ENCODE peak calls at places on chromosomes 4 and X, in nine cellular contexts. One of them, this sample, is unnamed.

GRCh38 chrX:109974906-109975655 is 27.8 kb upstream of the TMEM164 start:
- DNase-seq in H1: no peak
- DNase-seq in body of pancreas: no peak
- DNase-seq in tibial nerve: no peak
- DNase-seq in lower leg skin: no peak
- DNase-seq in IMR-90: no peak
- DNase-seq in K562: peak
- DNase-seq in HCT116: no peak
- DNase-seq in ovary: no peak
- DNase-seq in this sample: no peak

GRCh38 chr4:40046311-40046980 is 10.2 kb upstream of the N4BP2 start:
- DNase-seq in HCT116: no peak
- DNase-seq in ovary: no peak
- DNase-seq in K562: peak
- DNase-seq in tibial nerve: no peak
- DNase-seq in body of pancreas: peak
- DNase-seq in lower leg skin: no peak
- DNase-seq in IMR-90: peak
- DNase-seq in H1: no peak
- DNase-seq in this sample: no peak

GRCh38 chr4:142264961-142265360 is 581.1 kb downstream of the INPP4B start:
- DNase-seq in K562: no peak
- DNase-seq in ovary: no peak
- DNase-seq in body of pancreas: peak
- DNase-seq in tibial nerve: no peak
- DNase-seq in H1: no peak
- DNase-seq in IMR-90: peak
- DNase-seq in lower leg skin: no peak
- DNase-seq in HCT116: no peak
- DNase-seq in this sample: no peak

GRCh38 chr4:75714681-75715080 is 9.7 kb upstream of the USO1 start:
- DNase-seq in K562: no peak
- DNase-seq in HCT116: no peak
- DNase-seq in IMR-90: no peak
- DNase-seq in body of pancreas: no peak
- DNase-seq in ovary: no peak
- DNase-seq in tibial nerve: no peak
- DNase-seq in lower leg skin: no peak
- DNase-seq in H1: peak
- DNase-seq in this sample: no peak

GRCh38 chrX:40543661-40544328 is 37.0 kb upstream of the ATP6AP2 start:
- DNase-seq in H1: no peak
- DNase-seq in lower leg skin: peak
- DNase-seq in IMR-90: peak
- DNase-seq in ovary: no peak
- DNase-seq in HCT116: peak
- DNase-seq in tibial nerve: no peak
- DNase-seq in body of pancreas: peak
- DNase-seq in K562: peak
- DNase-seq in this sample: no peak

GRCh38 chr4:168309781-168310180 is 8.8 kb downstream of the DDX60 start:
- DNase-seq in tibial nerve: no peak
- DNase-seq in HCT116: no peak
- DNase-seq in body of pancreas: peak
- DNase-seq in H1: no peak
- DNase-seq in IMR-90: peak
- DNase-seq in ovary: no peak
- DNase-seq in K562: no peak
- DNase-seq in lower leg skin: no peak
- DNase-seq in this sample: no peak

GRCh38 chr4:159023741-159024140 is 79.1 kb upstream of the RAPGEF2 start:
- DNase-seq in HCT116: no peak
- DNase-seq in IMR-90: no peak
- DNase-seq in ovary: no peak
- DNase-seq in H1: no peak
- DNase-seq in tibial nerve: no peak
- DNase-seq in K562: no peak
- DNase-seq in lower leg skin: no peak
- DNase-seq in body of pancreas: no peak
- DNase-seq in this sample: no peak

GRCh38 chrX:8815460-8816065 is 14.4 kb upstream of the FAM9A start:
- DNase-seq in lower leg skin: peak
- DNase-seq in HCT116: peak
- DNase-seq in tibial nerve: no peak
- DNase-seq in H1: no peak
- DNase-seq in K562: peak
- DNase-seq in body of pancreas: peak
- DNase-seq in ovary: no peak
- DNase-seq in IMR-90: peak
- DNase-seq in this sample: peak

GRCh38 chrX:30183554-30183953 is 31.8 kb upstream of the MAGEB2 start:
- DNase-seq in IMR-90: peak
- DNase-seq in H1: no peak
- DNase-seq in body of pancreas: no peak
- DNase-seq in lower leg skin: no peak
- DNase-seq in ovary: no peak
- DNase-seq in HCT116: no peak
- DNase-seq in tibial nerve: no peak
- DNase-seq in K562: no peak
- DNase-seq in this sample: no peak

GRCh38 chrX:9141496-9141895 is 107.6 kb upstream of the FAM9B start:
- DNase-seq in K562: no peak
- DNase-seq in ovary: no peak
- DNase-seq in body of pancreas: no peak
- DNase-seq in IMR-90: peak
- DNase-seq in lower leg skin: no peak
- DNase-seq in H1: no peak
- DNase-seq in HCT116: no peak
- DNase-seq in tibial nerve: no peak
- DNase-seq in this sample: no peak

GRCh38 chr4:186144596-186145569 is 40.4 kb downstream of the FAM149A start:
- DNase-seq in ovary: peak
- DNase-seq in HCT116: no peak
- DNase-seq in tibial nerve: no peak
- DNase-seq in lower leg skin: peak
- DNase-seq in H1: peak
- DNase-seq in body of pancreas: peak
- DNase-seq in IMR-90: peak
- DNase-seq in K562: peak
- DNase-seq in this sample: peak

GRCh38 chr4:48813984-48814383 is 16.9 kb upstream of the OCIAD1 start:
- DNase-seq in tibial nerve: no peak
- DNase-seq in HCT116: no peak
- DNase-seq in body of pancreas: no peak
- DNase-seq in ovary: no peak
- DNase-seq in K562: no peak
- DNase-seq in H1: no peak
- DNase-seq in lower leg skin: no peak
- DNase-seq in IMR-90: no peak
- DNase-seq in this sample: no peak

GRCh38 chr4:55080174-55080865 is 45.1 kb downstream of the KDR start:
- DNase-seq in ovary: no peak
- DNase-seq in tibial nerve: no peak
- DNase-seq in H1: no peak
- DNase-seq in IMR-90: no peak
- DNase-seq in body of pancreas: no peak
- DNase-seq in lower leg skin: peak
- DNase-seq in HCT116: no peak
- DNase-seq in K562: no peak
- DNase-seq in this sample: no peak

GRCh38 chrX:2894885-2895292 is 34.2 kb downstream of the ARSD start:
- DNase-seq in lower leg skin: no peak
- DNase-seq in K562: peak
- DNase-seq in H1: no peak
- DNase-seq in IMR-90: peak
- DNase-seq in HCT116: no peak
- DNase-seq in ovary: no peak
- DNase-seq in body of pancreas: peak
- DNase-seq in tibial nerve: no peak
- DNase-seq in this sample: no peak

GRCh38 chrX:75781618-75782017 is 3.4 kb downstream of the MAGEE2 start:
- DNase-seq in body of pancreas: no peak
- DNase-seq in HCT116: no peak
- DNase-seq in tibial nerve: no peak
- DNase-seq in K562: no peak
- DNase-seq in H1: no peak
- DNase-seq in lower leg skin: no peak
- DNase-seq in ovary: peak
- DNase-seq in IMR-90: no peak
- DNase-seq in this sample: no peak

GRCh38 chr4:88219099-88219498 is 60.7 kb upstream of the ABCG2 start:
- DNase-seq in IMR-90: peak
- DNase-seq in ovary: no peak
- DNase-seq in tibial nerve: no peak
- DNase-seq in K562: peak
- DNase-seq in body of pancreas: peak
- DNase-seq in lower leg skin: no peak
- DNase-seq in H1: no peak
- DNase-seq in HCT116: peak
- DNase-seq in this sample: no peak

GRCh38 chr4:81565137-81565870 is 93.6 kb upstream of the RASGEF1B start:
- DNase-seq in K562: peak
- DNase-seq in IMR-90: no peak
- DNase-seq in H1: no peak
- DNase-seq in body of pancreas: peak
- DNase-seq in lower leg skin: peak
- DNase-seq in ovary: peak
- DNase-seq in tibial nerve: peak
- DNase-seq in HCT116: no peak
- DNase-seq in this sample: no peak

GRCh38 chrX:119272882-119273806 is 37.1 kb downstream of the PGRMC1 start:
- DNase-seq in tibial nerve: no peak
- DNase-seq in lower leg skin: no peak
- DNase-seq in ovary: peak
- DNase-seq in body of pancreas: peak
- DNase-seq in IMR-90: peak
- DNase-seq in HCT116: no peak
- DNase-seq in K562: no peak
- DNase-seq in H1: peak
- DNase-seq in this sample: no peak

GRCh38 chr4:112247021-112247420 is 15.4 kb downstream of the AP1AR start:
- DNase-seq in K562: no peak
- DNase-seq in ovary: no peak
- DNase-seq in lower leg skin: no peak
- DNase-seq in HCT116: no peak
- DNase-seq in tibial nerve: no peak
- DNase-seq in H1: no peak
- DNase-seq in body of pancreas: no peak
- DNase-seq in IMR-90: no peak
- DNase-seq in this sample: no peak
- TF ChIP-seq POLR2A in K562: no peak
- TF ChIP-seq POLR2A in ovary: no peak
- TF ChIP-seq POLR2A in lower leg skin: no peak
- TF ChIP-seq POLR2A in HCT116: no peak
- TF ChIP-seq POLR2A in tibial nerve: no peak
- TF ChIP-seq POLR2A in H1: no peak
- TF ChIP-seq POLR2A in body of pancreas: no peak
- TF ChIP-seq POLR2A in IMR-90: no peak
- TF ChIP-seq POLR2A in this sample: no peak

GRCh38 chrX:116111497-116111896 is 59.0 kb upstream of the AGTR2 start:
- DNase-seq in IMR-90: no peak
- DNase-seq in K562: no peak
- DNase-seq in HCT116: no peak
- DNase-seq in body of pancreas: no peak
- DNase-seq in ovary: no peak
- DNase-seq in H1: no peak
- DNase-seq in lower leg skin: no peak
- DNase-seq in tibial nerve: no peak
- DNase-seq in this sample: no peak
- TF ChIP-seq POLR2A in IMR-90: no peak
- TF ChIP-seq POLR2A in K562: no peak
- TF ChIP-seq POLR2A in HCT116: no peak
- TF ChIP-seq POLR2A in body of pancreas: no peak
- TF ChIP-seq POLR2A in ovary: no peak
- TF ChIP-seq POLR2A in H1: no peak
- TF ChIP-seq POLR2A in lower leg skin: no peak
- TF ChIP-seq POLR2A in tibial nerve: no peak
- TF ChIP-seq POLR2A in this sample: no peak

DNA sequence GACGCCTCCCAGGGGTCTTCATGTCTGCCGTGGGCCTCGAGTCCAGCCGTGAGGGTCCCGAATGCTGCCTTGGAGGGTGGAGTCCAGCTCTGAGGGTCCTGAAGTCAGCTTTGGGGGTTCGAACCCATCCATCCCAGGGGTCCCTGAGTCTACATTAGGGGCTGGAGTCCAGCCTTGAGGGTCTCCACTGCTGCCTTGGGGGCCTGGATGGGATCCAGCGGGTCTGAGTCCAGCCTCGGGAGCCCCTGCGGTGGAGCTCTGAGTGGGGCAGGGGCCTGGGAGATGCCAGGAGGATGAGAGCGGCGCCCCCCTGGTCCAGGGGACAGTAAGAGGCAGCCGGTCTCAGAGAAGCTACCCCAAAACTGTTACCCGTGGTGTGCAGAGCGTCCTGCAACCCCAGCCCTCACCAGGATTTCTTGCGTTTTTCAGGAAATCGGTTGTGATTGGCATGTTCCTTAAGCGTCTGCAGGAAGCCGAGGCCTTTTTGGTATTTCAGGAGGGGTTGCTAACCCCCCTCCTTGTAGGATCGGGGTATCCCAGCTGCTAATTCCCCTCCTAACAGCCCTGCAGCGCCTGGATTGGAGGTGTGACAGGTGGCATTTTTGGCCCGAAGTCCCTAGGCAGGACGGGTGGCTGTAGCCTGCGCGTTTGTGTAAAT is 1.7 kb upstream of the GTPBP6 start:
- DNase-seq in body of pancreas: peak
- DNase-seq in lower leg skin: no peak
- DNase-seq in tibial nerve: no peak
- DNase-seq in K562: peak
- DNase-seq in HCT116: no peak
- DNase-seq in IMR-90: peak
- DNase-seq in ovary: peak
- DNase-seq in H1: no peak
- DNase-seq in this sample: no peak
- TF ChIP-seq POLR2A in body of pancreas: no peak
- TF ChIP-seq POLR2A in lower leg skin: no peak
- TF ChIP-seq POLR2A in tibial nerve: no peak
- TF ChIP-seq POLR2A in K562: no peak
- TF ChIP-seq POLR2A in HCT116: no peak
- TF ChIP-seq POLR2A in IMR-90: no peak
- TF ChIP-seq POLR2A in ovary: no peak
- TF ChIP-seq POLR2A in H1: no peak
- TF ChIP-seq POLR2A in this sample: no peak

DNA sequence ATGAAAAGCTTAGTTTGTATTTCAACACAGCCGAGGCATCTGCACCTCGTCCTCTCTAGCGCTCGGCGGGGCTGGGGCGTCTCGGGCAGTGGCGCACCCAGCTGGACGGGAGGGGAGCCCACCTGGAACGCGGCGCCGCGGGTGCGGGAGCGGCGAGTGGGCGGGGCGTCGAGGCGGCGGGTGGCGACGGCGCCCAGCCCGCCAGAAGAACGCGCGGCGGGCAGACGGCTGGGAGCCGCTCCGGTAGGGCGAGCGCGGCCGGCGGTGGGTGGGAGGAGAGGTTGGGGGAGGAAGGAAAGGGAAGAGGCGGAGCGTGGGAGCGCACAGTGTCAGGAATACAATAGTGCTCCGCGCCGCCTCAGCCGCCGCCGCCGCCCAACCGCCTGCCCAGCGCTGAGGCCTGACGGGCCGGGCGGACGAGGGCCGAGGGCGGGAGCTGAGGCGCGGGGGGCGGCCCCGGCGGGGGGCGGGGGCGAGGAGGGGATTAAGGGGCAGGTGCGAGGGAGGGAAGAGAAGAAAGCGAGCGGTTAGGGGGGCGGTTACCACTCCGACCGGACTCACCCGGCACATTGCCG is at the start of gene JADE3:
- DNase-seq in lower leg skin: peak
- DNase-seq in H1: peak
- DNase-seq in body of pancreas: peak
- DNase-seq in ovary: peak
- DNase-seq in HCT116: peak
- DNase-seq in IMR-90: peak
- DNase-seq in K562: peak
- DNase-seq in tibial nerve: peak
- DNase-seq in this sample: peak
- TF ChIP-seq POLR2A in lower leg skin: no peak
- TF ChIP-seq POLR2A in H1: no peak
- TF ChIP-seq POLR2A in body of pancreas: peak
- TF ChIP-seq POLR2A in ovary: no peak
- TF ChIP-seq POLR2A in HCT116: no peak
- TF ChIP-seq POLR2A in IMR-90: no peak
- TF ChIP-seq POLR2A in K562: no peak
- TF ChIP-seq POLR2A in tibial nerve: no peak
- TF ChIP-seq POLR2A in this sample: peak

This sample was measured in H54.